ENCODE peak calls at places on chromosomes 6 and 20, in six cellular contexts. C is GM23338, Q is endothelial cell of umbilical vein, L is GM23248, H is transverse colon, U is aorta. O is an unnamed sample.

GRCh38 chr20:63080411-63080810 is 73.6 kb upstream of the BHLHE23 start:
- DNase-seq in C (no peak), Q (no peak), L (no peak), H (no peak), U (peak; percentile 35), O (no peak)

GRCh38 chr20:61025536-61025935 is 226.5 kb upstream of the CDH4 start:
- DNase-seq in C (no peak), Q (no peak), L (no peak), H (no peak), U (no peak), O (no peak)

GRCh38 chr6:37487891-37488290 is 11.8 kb downstream of the CCDC167 start:
- DNase-seq in C (no peak), Q (no peak), L (no peak), H (no peak), U (no peak), O (no peak)

GRCh38 chr6:37712508-37712907 is 14.8 kb upstream of the MDGA1 start:
- DNase-seq in C (no peak), Q (no peak), L (no peak), H (no peak), U (peak; percentile 74), O (no peak)

GRCh38 chr20:60206259-60206658 is 248.0 kb downstream of the CDH26 start:
- DNase-seq in C (peak; percentile 49), Q (no peak), L (peak; percentile 66), H (no peak), U (no peak), O (peak; percentile 40)

GRCh38 chr20:23644159-23644558 is 6.4 kb upstream of the CST3 start:
- DNase-seq in C (no peak), Q (no peak), L (no peak), H (no peak), U (no peak), O (no peak)

GRCh38 chr6:26322645-26323482 is 42.1 kb upstream of the BTN3A2 start:
- DNase-seq in C (peak; percentile 90), Q (peak; percentile 90), L (peak; percentile 86), H (peak; percentile 34), U (no peak), O (peak; percentile 90)

GRCh38 chr20:48267825-48268615 is 482.7 kb upstream of the SULF2 start:
- DNase-seq in C (no peak), Q (no peak), L (no peak), H (no peak), U (no peak), O (no peak)

GRCh38 chr6:110874880-110875547 is 429 bp downstream of the AMD1 start:
- DNase-seq in C (no peak), Q (no peak), L (peak; percentile 68), H (peak; percentile 63), U (peak; percentile 88), O (peak; percentile 51)

GRCh38 chr6:118651282-118652050 is at the start of gene CEP85L:
- DNase-seq in C (peak; percentile 95), Q (peak; percentile 90), L (peak; percentile 96), H (peak; percentile 90), U (peak; percentile 97), O (peak; percentile 88)

GRCh38 chr20:6767536-6768227 is at the start of gene BMP2:
- DNase-seq in C (peak; percentile 61), Q (peak; percentile 74), L (peak; percentile 76), H (peak; percentile 72), U (peak; percentile 87), O (peak; percentile 69)

GRCh38 chr6:46062312-46062711 is 46.7 kb upstream of the CLIC5 start:
- DNase-seq in C (no peak), Q (no peak), L (no peak), H (peak; percentile 52), U (no peak), O (peak; percentile 79)

GRCh38 chr6:92297101-92297500 is 1122.3 kb downstream of the EPHA7 start:
- DNase-seq in C (no peak), Q (no peak), L (no peak), H (no peak), U (no peak), O (no peak)

GRCh38 chr6:167870321-167870720 is 43.6 kb downstream of the AFDN start:
- DNase-seq in C (no peak), Q (peak; percentile 21), L (no peak), H (peak; percentile 58), U (no peak), O (no peak)

GRCh38 chr6:99933129-99933528 is 60.9 kb downstream of the MCHR2 start:
- DNase-seq in C (no peak), Q (no peak), L (peak; percentile 73), H (no peak), U (no peak), O (peak; percentile 6)
- H3K27ac ChIP-seq in C (no peak overlapping the region), Q (no peak overlapping the region), L (peak overlapping the region; percentile 48), H (no peak overlapping the region), U (no peak overlapping the region), O (no peak overlapping the region)

DNA sequence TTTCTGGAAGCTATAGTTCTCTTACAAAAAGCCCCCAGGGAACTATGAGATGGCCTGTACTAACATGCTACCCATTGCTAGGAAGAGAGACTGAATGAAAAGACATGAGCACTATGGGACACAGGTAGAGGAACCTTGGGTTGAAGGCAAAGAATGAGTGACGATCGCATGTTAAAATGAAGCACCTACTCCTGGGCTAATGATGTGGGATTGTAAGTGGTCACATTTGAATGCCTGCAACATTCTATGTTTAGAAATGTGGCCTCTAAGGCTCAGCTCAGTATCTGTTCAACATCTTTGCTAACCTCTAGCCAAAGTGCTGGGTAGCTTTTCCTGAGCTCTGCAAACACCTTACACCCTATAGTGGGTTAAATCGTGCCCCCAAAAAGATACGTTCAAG is 5.2 kb upstream of the ZC3H12D start:
- DNase-seq in C (no peak), Q (no peak), L (no peak), H (no peak), U (no peak), O (no peak)
- H3K27ac ChIP-seq in C (no peak overlapping the region), Q (no peak overlapping the region), L (no peak overlapping the region), H (no peak overlapping the region), U (no peak overlapping the region), O (no peak overlapping the region)

DNA sequence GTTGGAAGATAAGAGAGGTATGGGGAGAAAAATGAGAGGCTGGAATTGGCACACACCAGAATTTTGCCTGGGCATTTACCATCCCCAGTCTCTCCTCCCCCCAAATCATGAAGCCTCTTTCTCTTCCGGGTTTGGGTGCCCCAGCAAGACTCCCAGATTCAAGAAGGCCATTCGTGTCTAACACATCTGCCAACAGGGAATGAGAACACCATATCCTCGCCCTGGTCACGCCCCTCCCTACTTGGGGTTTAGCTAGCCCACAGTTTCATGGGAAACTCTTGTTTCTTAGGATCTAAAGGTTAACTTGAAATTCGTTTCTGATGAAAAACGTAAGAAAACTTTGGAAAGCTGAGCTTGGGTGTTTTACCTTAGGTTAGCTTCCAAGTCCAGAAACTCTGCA is 105.5 kb upstream of the TMEM170B start:
- DNase-seq in C (no peak), Q (no peak), L (peak; percentile 21), H (no peak), U (no peak), O (no peak)
- H3K27ac ChIP-seq in C (no peak overlapping the region), Q (no peak overlapping the region), L (peak overlapping the region; percentile 80), H (no peak overlapping the region), U (peak overlapping the region; percentile 100), O (no peak overlapping the region)

DNA sequence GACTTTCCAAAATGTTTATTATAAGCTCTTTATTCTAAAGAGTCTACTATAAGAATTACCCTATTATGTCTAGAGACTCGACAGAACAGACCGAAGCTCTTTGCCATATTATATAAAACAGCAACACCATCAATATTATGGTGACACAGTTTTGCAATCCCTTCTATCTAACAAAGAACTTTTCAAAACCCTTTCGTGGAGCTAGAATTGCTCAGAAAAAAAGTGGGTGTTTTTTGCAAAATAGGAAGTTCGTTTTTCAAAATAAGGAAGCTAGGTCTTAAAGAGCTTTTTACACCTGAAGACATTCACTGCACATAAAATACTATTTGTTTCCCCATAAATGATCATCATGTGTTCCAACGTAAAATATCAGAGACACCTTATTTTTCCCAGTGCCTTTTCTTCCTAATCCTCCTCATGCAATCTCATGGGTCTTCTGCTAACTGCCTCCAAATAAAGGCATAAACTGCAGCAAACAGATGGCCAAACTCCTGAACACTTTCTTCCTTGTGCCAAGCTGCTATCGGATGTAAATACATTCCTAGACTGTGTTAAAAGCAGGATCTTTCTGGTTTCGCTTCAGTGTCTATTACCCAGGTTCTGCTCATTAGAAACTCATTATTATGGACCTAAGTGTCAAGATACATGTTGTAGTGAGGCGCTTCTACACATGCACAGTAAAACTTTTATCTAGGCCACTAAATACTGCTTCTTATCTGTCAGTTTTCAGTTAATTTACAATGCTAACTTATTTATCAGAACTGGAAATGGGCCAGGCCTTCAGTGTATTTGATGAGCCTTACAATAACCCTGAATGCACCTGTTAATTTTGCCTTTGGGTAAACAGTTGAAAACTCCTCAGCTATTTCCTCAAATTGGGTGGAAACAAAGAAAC is 240.2 kb downstream of the FOXC1 start:
- DNase-seq in C (no peak), Q (peak; percentile 16), L (no peak), H (no peak), U (no peak), O (no peak)
- H3K27ac ChIP-seq in C (no peak overlapping the region), Q (no peak overlapping the region), L (no peak overlapping the region), H (no peak overlapping the region), U (no peak overlapping the region), O (no peak overlapping the region)

DNA sequence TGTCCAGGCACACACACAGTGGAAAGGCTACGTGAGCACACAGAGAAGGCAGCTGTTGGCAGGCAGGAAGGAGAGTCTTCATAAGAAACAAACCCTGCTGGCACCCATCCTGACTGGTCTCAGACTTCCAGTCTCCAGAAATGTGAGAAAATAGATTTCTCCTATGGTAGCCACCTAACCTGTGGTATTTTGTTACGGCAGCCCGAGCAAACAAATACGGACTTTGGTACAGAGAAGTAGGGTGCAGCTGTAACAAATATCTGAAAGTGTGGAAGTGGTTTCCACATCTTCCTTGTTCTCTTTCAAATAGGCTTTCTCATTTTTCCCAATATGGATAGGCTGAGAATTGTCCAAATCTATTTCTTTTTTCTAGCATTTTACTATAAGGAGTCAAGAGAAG is 94.6 kb downstream of the ADGB start:
- DNase-seq in C (no peak), Q (no peak), L (no peak), H (no peak), U (no peak), O (no peak)
- H3K27ac ChIP-seq in C (no peak overlapping the region), Q (no peak overlapping the region), L (no peak overlapping the region), H (no peak overlapping the region), U (no peak overlapping the region), O (no peak overlapping the region)

GRCh38 chr6:44470746-44471145 is 83.2 kb downstream of the CDC5L start:
- DNase-seq in C (no peak), Q (no peak), L (no peak), H (no peak), U (no peak), O (no peak)

GRCh38 chr6:44470106-44470446 is 82.6 kb downstream of the CDC5L start:
- DNase-seq in C (no peak), Q (no peak), L (no peak), H (no peak), U (no peak), O (no peak)

GRCh38 chr6:44473393-44473792 is 85.9 kb downstream of the CDC5L start:
- DNase-seq in C (no peak), Q (no peak), L (no peak), H (no peak), U (no peak), O (no peak)

GRCh38 chr6:44472250-44472945 is 84.9 kb downstream of the CDC5L start:
- DNase-seq in C (peak; percentile 59), Q (no peak), L (no peak), H (no peak), U (no peak), O (no peak)

GRCh38 chr6:44471271-44471981 is 83.9 kb downstream of the CDC5L start:
- DNase-seq in C (no peak), Q (no peak), L (no peak), H (no peak), U (no peak), O (no peak)
- H3K27ac ChIP-seq in C (no peak overlapping the region), Q (no peak overlapping the region), L (no peak overlapping the region), H (no peak overlapping the region), U (no peak overlapping the region), O (no peak overlapping the region)

GRCh38 chr20:17849901-17850673 is 118.5 kb downstream of the SNX5 start:
- DNase-seq in C (no peak), Q (peak; percentile 97), L (peak; percentile 99), H (peak; percentile 51), U (peak; percentile 91), O (peak; percentile 97)
- H3K27ac ChIP-seq in C (no peak overlapping the region), Q (peak overlapping the region; percentile 80), L (peak overlapping the region; percentile 97), H (peak overlapping the region; percentile 56), U (peak overlapping the region; percentile 97), O (peak overlapping the region; percentile 98)